ENCODE peak calls at places on chromosome 7, in seven cellular contexts. S is fibroblast of pulmonary artery, C is tibial artery, G is PC-9, O is cardiac fibroblast, X is astrocyte of the spinal cord, Y is transverse colon. L is an unnamed sample.

GRCh38 chr7:26153823-26154783 is 2.1 kb downstream of the NFE2L3 start:
- DNase-seq in S (peak), C (no peak), G (peak), O (no peak), X (peak), Y (peak), L (no peak)

GRCh38 chr7:66790219-66790618 is 49.7 kb downstream of the RABGEF1 start:
- DNase-seq in S (peak), C (no peak), G (no peak), O (peak), X (no peak), Y (no peak), L (no peak)

GRCh38 chr7:141409911-141410329 is 141.3 kb upstream of the AGK start:
- DNase-seq in S (no peak), C (no peak), G (no peak), O (no peak), X (no peak), Y (no peak), L (no peak)

GRCh38 chr7:347001-347590 is 57.1 kb downstream of the FOXL3 start:
- DNase-seq in S (no peak), C (no peak), G (no peak), O (no peak), X (no peak), Y (no peak), L (no peak)

GRCh38 chr7:135557455-135558336 is at the start of gene NUP205:
- DNase-seq in S (peak), C (peak), G (peak), O (peak), X (peak), Y (peak), L (peak)

GRCh38 chr7:123115331-123115730 is 84.4 kb downstream of the SLC13A1 start:
- DNase-seq in S (no peak), C (no peak), G (no peak), O (no peak), X (no peak), Y (no peak), L (no peak)

GRCh38 chr7:106217089-106217542 is 67.7 kb downstream of the NAMPT start:
- DNase-seq in S (peak), C (peak), G (peak), O (peak), X (peak), Y (peak), L (no peak)

GRCh38 chr7:124155400-124156022 is 122.6 kb upstream of the TMEM229A start:
- DNase-seq in S (peak), C (no peak), G (no peak), O (peak), X (peak), Y (no peak), L (no peak)

GRCh38 chr7:99679032-99679399 is 780 bp downstream of the CYP3A5 start:
- DNase-seq in S (peak), C (no peak), G (peak), O (no peak), X (no peak), Y (peak), L (no peak)

GRCh38 chr7:141072548-141073172 is 1.2 kb upstream of the TMEM178B start:
- DNase-seq in S (peak), C (no peak), G (no peak), O (peak), X (peak), Y (peak), L (no peak)

GRCh38 chr7:99562832-99563231 is 4.4 kb downstream of the ZNF655 start:
- DNase-seq in S (peak), C (no peak), G (peak), O (peak), X (peak), Y (peak), L (no peak)

GRCh38 chr7:21580073-21580521 is 37.3 kb downstream of the DNAH11 start:
- DNase-seq in S (peak), C (no peak), G (peak), O (peak), X (peak), Y (no peak), L (peak)

GRCh38 chr7:132309102-132309805 is 267.0 kb downstream of the PLXNA4 start:
- DNase-seq in S (no peak), C (no peak), G (no peak), O (no peak), X (no peak), Y (no peak), L (no peak)

GRCh38 chr7:138167222-138167621 is 91.0 kb downstream of the AKR1D1 start:
- DNase-seq in S (peak), C (no peak), G (no peak), O (peak), X (no peak), Y (no peak), L (no peak)

GRCh38 chr7:104328970-104329825 is 795 bp downstream of the LHFPL3 start:
- DNase-seq in S (no peak), C (no peak), G (no peak), O (no peak), X (no peak), Y (no peak), L (peak)

GRCh38 chr7:42678315-42678714 is 233.6 kb downstream of the C7orf25 start:
- DNase-seq in S (peak), C (no peak), G (no peak), O (peak), X (no peak), Y (no peak), L (no peak)

GRCh38 chr7:7157177-7157886 is 25.0 kb upstream of the C1GALT1 start:
- DNase-seq in S (peak), C (no peak), G (no peak), O (peak), X (peak), Y (peak), L (no peak)

GRCh38 chr7:139112741-139113250 is 3.3 kb upstream of the ZC3HAV1 start:
- DNase-seq in S (no peak), C (no peak), G (peak), O (no peak), X (no peak), Y (no peak), L (no peak)

GRCh38 chr7:5629941-5630340 is 151.5 kb downstream of the RNF216 start:
- DNase-seq in S (peak), C (no peak), G (peak), O (peak), X (peak), Y (no peak), L (no peak)

GRCh38 chr7:106001196-106001595 is 38.1 kb downstream of the CDHR3 start:
- DNase-seq in S (no peak), C (no peak), G (no peak), O (no peak), X (no peak), Y (no peak), L (no peak)

GRCh38 chr7:106108988-106109387 is 3.1 kb downstream of the SYPL1 start:
- DNase-seq in S (peak), C (no peak), G (no peak), O (peak), X (no peak), Y (no peak), L (no peak)

GRCh38 chr7:44378744-44379143 is 53.4 kb upstream of the CAMK2B start:
- DNase-seq in S (peak), C (no peak), G (peak), O (peak), X (peak), Y (no peak), L (peak)

GRCh38 chr7:42096681-42097637 is 140.1 kb downstream of the GLI3 start:
- DNase-seq in S (peak), C (peak), G (no peak), O (peak), X (peak), Y (no peak), L (no peak)

GRCh38 chr7:155489862-155490696 is 32.1 kb downstream of the EN2 start:
- DNase-seq in S (no peak), C (no peak), G (no peak), O (peak), X (no peak), Y (peak), L (no peak)

GRCh38 chr7:135558337-135558767 is 635 bp downstream of the NUP205 start:
- DNase-seq in S (peak), C (peak), G (peak), O (peak), X (peak), Y (peak), L (peak)

GRCh38 chr7:86991093-86991769 is 68.2 kb downstream of the ELAPOR2 start:
- DNase-seq in S (no peak), C (no peak), G (no peak), O (no peak), X (no peak), Y (no peak), L (no peak)

GRCh38 chr7:106369349-106369748 is 84.6 kb upstream of the NAMPT start:
- DNase-seq in S (peak), C (no peak), G (no peak), O (peak), X (peak), Y (no peak), L (no peak)

GRCh38 chr7:46283852-46284251 is 362.8 kb upstream of the IGFBP3 start:
- DNase-seq in S (no peak), C (no peak), G (no peak), O (peak), X (no peak), Y (no peak), L (no peak)

GRCh38 chr7:41053830-41054229 is 649.1 kb downstream of the INHBA start:
- DNase-seq in S (no peak), C (no peak), G (no peak), O (no peak), X (peak), Y (no peak), L (no peak)
- TF ChIP-seq CTCF in S (no peak), C (no peak), G (no peak), O (no peak), X (no peak), Y (no peak), L (no peak)

GRCh38 chr7:12389089-12389700 is 14.5 kb downstream of the VWDE start:
- DNase-seq in S (peak), C (no peak), G (peak), O (peak), X (peak), Y (peak), L (peak)
- TF ChIP-seq CTCF in S (peak), C (peak), G (peak), O (peak), X (peak), Y (peak), L (peak)

GRCh38 chr7:71506822-71507221 is 374.9 kb downstream of the GALNT17 start:
- DNase-seq in S (no peak), C (no peak), G (no peak), O (no peak), X (no peak), Y (no peak), L (no peak)

GRCh38 chr7:71509381-71509780 is 377.4 kb downstream of the GALNT17 start:
- DNase-seq in S (no peak), C (no peak), G (no peak), O (no peak), X (no peak), Y (no peak), L (no peak)

GRCh38 chr7:71507665-71508064 is 375.7 kb downstream of the GALNT17 start:
- DNase-seq in S (no peak), C (no peak), G (no peak), O (no peak), X (no peak), Y (no peak), L (no peak)

DNA sequence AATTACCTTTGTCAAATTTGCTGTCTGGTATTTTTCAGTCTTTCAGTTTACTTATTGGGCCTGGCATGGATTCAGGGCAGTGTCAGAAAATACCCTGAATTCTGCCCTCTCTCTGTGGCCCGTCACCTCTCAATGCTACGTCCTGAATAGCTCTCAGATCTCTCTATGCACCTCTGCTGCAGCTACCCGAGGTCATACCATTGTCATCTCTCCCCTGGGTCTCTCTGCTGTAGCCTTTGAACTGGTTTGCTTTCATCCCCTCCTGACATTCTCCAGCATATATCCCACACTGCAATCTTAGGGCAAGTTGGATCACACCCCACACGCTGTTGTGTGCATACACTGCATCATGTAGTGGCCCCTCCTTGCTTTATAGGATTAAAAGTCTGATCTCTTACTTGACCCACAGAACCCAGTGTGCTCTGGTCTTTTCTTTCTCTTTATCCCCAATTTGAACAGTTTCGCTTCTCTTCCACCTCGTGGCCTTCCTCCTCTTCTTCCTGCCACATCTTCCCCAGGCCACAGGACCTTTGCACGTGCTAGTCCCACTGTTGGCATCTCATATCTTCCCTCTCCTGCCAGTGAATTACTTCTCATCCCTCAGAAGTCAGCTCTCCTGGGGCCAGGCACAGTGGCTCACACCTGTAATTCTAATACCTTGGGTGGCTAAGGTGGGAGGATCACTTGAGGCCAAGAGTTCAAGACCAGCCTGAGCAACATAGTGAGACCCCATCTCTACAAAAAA is 372.9 kb downstream of the GALNT17 start:
- DNase-seq in S (no peak), C (no peak), G (no peak), O (no peak), X (no peak), Y (no peak), L (no peak)
- TF ChIP-seq CTCF in S (no peak), C (no peak), G (no peak), O (no peak), X (no peak), Y (no peak), L (no peak)

DNA sequence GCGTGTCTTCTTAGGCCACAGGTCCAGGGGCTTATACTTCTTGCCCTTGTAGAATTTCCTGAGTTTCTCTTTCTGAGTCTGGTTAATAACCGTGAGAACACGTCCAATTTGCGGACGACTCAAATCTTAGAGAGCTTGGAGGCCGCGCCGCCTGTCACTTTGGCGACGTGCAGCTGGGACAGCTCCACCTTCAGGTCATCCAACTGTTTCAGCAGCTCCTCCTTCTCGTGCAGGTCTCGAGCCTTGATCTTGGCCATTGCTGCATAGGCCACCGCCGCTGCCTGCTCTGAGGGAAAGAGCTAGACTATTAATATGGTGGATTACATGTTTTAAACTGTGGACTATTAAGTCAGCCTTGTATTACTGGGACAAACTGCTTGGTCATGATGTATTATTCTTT is 26.9 kb downstream of the EVX1 start:
- DNase-seq in S (no peak), C (no peak), G (no peak), O (no peak), X (no peak), Y (no peak), L (no peak)
- TF ChIP-seq CTCF in S (no peak), C (no peak), G (no peak), O (no peak), X (no peak), Y (no peak), L (no peak)

GRCh38 chr7:128389085-128389814 is 20.5 kb downstream of the IMPDH1 start:
- DNase-seq in S (no peak), C (no peak), G (no peak), O (no peak), X (no peak), Y (no peak), L (no peak)
- TF ChIP-seq CTCF in S (no peak), C (no peak), G (no peak), O (no peak), X (no peak), Y (no peak), L (no peak)

GRCh38 chr7:23810099-23810498 is 100.1 kb downstream of the STK31 start:
- DNase-seq in S (no peak), C (no peak), G (no peak), O (no peak), X (no peak), Y (no peak), L (no peak)

GRCh38 chr7:23808421-23808820 is 98.4 kb downstream of the STK31 start:
- DNase-seq in S (no peak), C (no peak), G (peak), O (no peak), X (no peak), Y (no peak), L (no peak)

DNA sequence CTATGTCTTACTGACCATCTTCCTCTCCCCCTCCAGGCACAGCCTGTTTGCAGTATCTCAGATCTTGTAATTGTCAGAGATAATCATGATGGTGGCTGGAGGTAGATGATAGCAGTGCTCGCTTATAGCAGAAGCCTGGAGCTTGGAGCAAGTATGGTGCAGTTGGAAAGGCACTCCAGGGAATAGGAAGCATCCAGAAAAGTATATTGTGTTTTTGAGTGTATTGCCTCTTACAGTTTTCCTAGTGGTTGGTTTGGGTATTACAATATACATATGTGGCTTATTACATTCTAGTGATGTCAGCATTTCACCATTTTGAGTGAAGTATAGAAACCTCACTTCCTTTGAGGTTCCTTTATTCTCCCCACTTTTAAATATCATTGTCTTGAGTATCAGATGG is 101.5 kb downstream of the STK31 start:
- DNase-seq in S (peak), C (no peak), G (no peak), O (no peak), X (no peak), Y (no peak), L (no peak)
- TF ChIP-seq CTCF in S (peak), C (no peak), G (peak), O (peak), X (peak), Y (peak), L (no peak)

GRCh38 chr7:159114096-159114495 is 30.6 kb downstream of the VIPR2 start:
- DNase-seq in S (no peak), C (peak), G (no peak), O (no peak), X (no peak), Y (no peak), L (no peak)

GRCh38 chr7:159116581-159117339 is 27.9 kb downstream of the VIPR2 start:
- DNase-seq in S (no peak), C (peak), G (no peak), O (no peak), X (no peak), Y (no peak), L (no peak)

GRCh38 chr7:159117366-159118219 is 27.1 kb downstream of the VIPR2 start:
- DNase-seq in S (no peak), C (peak), G (no peak), O (no peak), X (no peak), Y (no peak), L (no peak)

GRCh38 chr7:159114981-159115380 is 29.7 kb downstream of the VIPR2 start:
- DNase-seq in S (no peak), C (peak), G (no peak), O (no peak), X (no peak), Y (no peak), L (no peak)

DNA sequence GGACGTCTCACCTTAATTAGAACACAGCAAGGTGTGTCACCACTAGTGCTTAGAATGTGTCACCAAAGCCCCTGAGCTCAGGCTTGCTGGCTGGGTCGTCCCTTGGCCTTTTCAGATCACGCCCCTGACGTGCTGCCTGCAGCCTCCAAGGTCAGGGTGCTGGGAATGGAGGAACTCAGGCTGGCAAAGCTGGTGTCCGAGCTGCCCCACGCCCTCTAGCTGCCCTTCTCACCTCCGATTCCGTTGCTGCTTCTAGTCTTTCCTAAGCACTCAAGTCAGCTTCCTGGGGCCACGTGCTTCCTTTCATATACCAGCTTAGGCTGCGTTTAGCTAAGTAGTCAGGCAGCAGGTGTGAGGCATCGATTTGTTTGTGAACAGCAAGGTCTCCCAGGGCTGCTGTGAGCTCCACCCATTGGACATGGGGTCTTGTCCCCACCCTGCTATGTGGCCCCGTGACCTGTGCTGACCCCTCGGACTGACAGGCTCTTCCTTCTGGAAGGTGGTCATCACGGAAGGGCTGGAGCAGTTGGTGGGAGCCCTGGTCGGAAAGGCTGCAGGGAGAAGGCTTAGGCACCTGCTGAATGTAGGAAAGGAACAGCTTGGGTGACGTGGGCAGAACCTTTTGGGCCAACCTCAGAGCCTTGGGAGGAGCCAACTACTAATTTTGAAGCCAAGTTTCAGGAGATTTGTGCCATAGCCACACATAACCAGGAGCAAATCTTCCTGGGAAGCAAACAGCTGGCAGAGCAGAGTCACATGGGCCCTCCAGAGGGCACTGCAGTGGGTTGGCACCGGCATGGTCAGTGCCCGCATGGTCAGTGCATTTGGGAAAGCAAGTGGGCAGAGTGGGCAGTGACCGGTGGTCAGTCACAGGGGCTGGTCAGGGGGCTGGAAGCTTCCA is 28.8 kb downstream of the VIPR2 start:
- DNase-seq in S (no peak), C (peak), G (no peak), O (no peak), X (no peak), Y (no peak), L (no peak)
- TF ChIP-seq CTCF in S (no peak), C (peak), G (no peak), O (no peak), X (no peak), Y (no peak), L (no peak)

GRCh38 chr7:23531794-23532489 is at the start of gene TRA2A:
- DNase-seq in S (peak), C (peak), G (peak), O (peak), X (peak), Y (peak), L (peak)
- TF ChIP-seq CTCF in S (no peak), C (no peak), G (no peak), O (no peak), X (no peak), Y (no peak), L (no peak)